ENCODE peak calls at places on chromosomes 2 and 18, in four cellular contexts. G is RKO, R is LoVo, U is NCI-H524 treated with DMSO at 0.1 percent for 48 hours. D is an unnamed sample.

GRCh38 chr18:57807336-57808117 is 4.4 kb upstream of the ATP8B1 start:
- DNase-seq in U (no peak), G (no peak), R (no peak), D (no peak)

GRCh38 chr2:44269831-44270230 is 5.4 kb upstream of the SLC3A1 start:
- DNase-seq in R (no peak), U (no peak), G (no peak), D (no peak)

GRCh38 chr2:152421521-152422367 is 86.8 kb downstream of the FMNL2 start:
- DNase-seq in G (peak; percentile 99), U (no peak), R (peak; percentile 86), D (no peak)

GRCh38 chr2:5123597-5124196 is 568.5 kb upstream of the SOX11 start:
- DNase-seq in G (no peak), U (no peak), R (no peak), D (no peak)

GRCh38 chr2:204019572-204020501 is 83.3 kb downstream of the ICOS start:
- DNase-seq in G (peak; percentile 70), U (no peak), R (no peak), D (no peak)

GRCh38 chr2:83368916-83369315 is 1090.2 kb downstream of the SUCLG1 start:
- DNase-seq in G (no peak), U (no peak), R (no peak), D (no peak)

GRCh38 chr18:6370410-6370809 is 44.3 kb downstream of the L3MBTL4 start:
- DNase-seq in U (peak; percentile 32), R (no peak), G (no peak), D (peak; percentile 27)

GRCh38 chr18:55731594-55732042 is 143.6 kb upstream of the TCF4 start:
- DNase-seq in U (no peak), G (no peak), R (no peak), D (no peak)

GRCh38 chr2:15606481-15607441 is 15.1 kb downstream of the DDX1 start:
- DNase-seq in U (no peak), R (no peak), G (no peak), D (no peak)

GRCh38 chr18:75654928-75655745 is 227.6 kb upstream of the SMIM21 start:
- DNase-seq in G (no peak), R (no peak), U (peak; percentile 67), D (no peak)

GRCh38 chr2:11701831-11702301 is 31.9 kb upstream of the NTSR2 start:
- DNase-seq in R (no peak), G (no peak), U (peak; percentile 96), D (no peak)

GRCh38 chr2:58089081-58089480 is 42.5 kb downstream of the VRK2 start:
- DNase-seq in G (no peak), R (no peak), U (no peak), D (no peak)

GRCh38 chr2:172545408-172546075 is 10.3 kb upstream of the PDK1 start:
- DNase-seq in G (no peak), R (peak; percentile 55), U (no peak), D (no peak)

GRCh38 chr2:240168041-240168440 is 27.6 kb upstream of the OTOS start:
- DNase-seq in R (no peak), U (no peak), G (no peak), D (no peak)

GRCh38 chr2:64212346-64212745 is 68.1 kb upstream of the PELI1 start:
- DNase-seq in U (no peak), G (no peak), R (peak; percentile 19), D (no peak)

GRCh38 chr18:58044370-58045264 is 591 bp downstream of the NEDD4L start:
- DNase-seq in G (peak; percentile 65), U (no peak), R (peak; percentile 25), D (peak; percentile 66)

GRCh38 chr2:196439760-196440159 is 199.8 kb upstream of the CCDC150 start:
- DNase-seq in R (no peak), U (no peak), G (no peak), D (no peak)